ENCODE peak calls at places on chromosomes 5 and 9, in four cellular contexts. U is activated CD4-positive, alpha-beta T cell treated with anti-CD3 and anti-CD28 coated beads, Interleukin-2, amount 50 U/mL, for 1 hour; K is lung microvascular endothelial cell; H is activated CD8-positive, alpha-beta memory T cell treated with anti-CD3 and anti-CD28 coated beads for 48 hours. V is an unnamed sample.

GRCh38 chr9:2809692-2810423 is 34.0 kb downstream of the PUM3 start:
- DNase-seq in U (no peak), K (peak), H (no peak), V (no peak)

GRCh38 chr9:123739387-123739786 is 190.5 kb downstream of the DENND1A start:
- DNase-seq in U (no peak), K (no peak), H (no peak), V (no peak)

GRCh38 chr9:98569070-98569469 is 139.7 kb downstream of the GABBR2 start:
- DNase-seq in U (no peak), K (no peak), H (no peak), V (no peak)

GRCh38 chr5:149932445-149933350 is 11.9 kb downstream of the PDE6A start:
- DNase-seq in U (no peak), K (no peak), H (no peak), V (no peak)

GRCh38 chr5:44681906-44682305 is 126.8 kb upstream of the MRPS30 start:
- DNase-seq in U (no peak), K (no peak), H (no peak), V (no peak)

GRCh38 chr9:122192914-122193525 is 33.3 kb downstream of the MORN5 start:
- DNase-seq in U (no peak), K (no peak), H (no peak), V (no peak)

GRCh38 chr5:91381134-91381773 is 1.9 kb downstream of the ARRDC3 start:
- DNase-seq in U (no peak), K (no peak), H (no peak), V (no peak)

GRCh38 chr5:107425541-107426031 is 245.2 kb downstream of the EFNA5 start:
- DNase-seq in U (no peak), K (peak), H (no peak), V (no peak)

GRCh38 chr9:104923740-104924139 is 4.2 kb downstream of the ABCA1 start:
- DNase-seq in U (no peak), K (no peak), H (no peak), V (no peak)

GRCh38 chr9:112332977-112333638 is at the start of gene PTBP3:
- DNase-seq in U (peak), K (peak), H (peak), V (peak)

GRCh38 chr5:34844999-34845398 is 6.0 kb downstream of the TTC23L start:
- DNase-seq in U (no peak), K (no peak), H (no peak), V (no peak)

GRCh38 chr9:26292943-26293342 is 599.7 kb downstream of the CAAP1 start:
- DNase-seq in U (no peak), K (no peak), H (no peak), V (no peak)

GRCh38 chr9:38621434-38622082 is 1.2 kb upstream of the ANKRD18A start:
- DNase-seq in U (peak), K (no peak), H (peak), V (peak)

V was measured in CD8-positive, alpha-beta T cell.